ENCODE peak calls at places on chromosomes 16 and 17, in seven cellular contexts. One of them, this sample, is unnamed.

GRCh38 chr16:49527621-49528020 is 154.0 kb downstream of the C16orf78 start:
- DNase-seq in cardiac muscle cell: peak; percentile 14
- DNase-seq in body of pancreas: no peak
- DNase-seq in naive thymus-derived CD4-positive, alpha-beta T cell: no peak
- DNase-seq in endothelial cell of umbilical vein: no peak
- DNase-seq in effector memory CD4-positive, alpha-beta T cell: no peak
- DNase-seq in psoas muscle: no peak
- DNase-seq in this sample: no peak

GRCh38 chr16:265711-266110 is 10.0 kb downstream of the RGS11 start:
- DNase-seq in naive thymus-derived CD4-positive, alpha-beta T cell: no peak
- DNase-seq in psoas muscle: no peak
- DNase-seq in cardiac muscle cell: no peak
- DNase-seq in endothelial cell of umbilical vein: no peak
- DNase-seq in body of pancreas: no peak
- DNase-seq in effector memory CD4-positive, alpha-beta T cell: no peak
- DNase-seq in this sample: peak; percentile 79

GRCh38 chr17:56976941-56977570 is 875 bp upstream of the SCPEP1 start:
- DNase-seq in body of pancreas: no peak
- DNase-seq in endothelial cell of umbilical vein: peak; percentile 15
- DNase-seq in psoas muscle: no peak
- DNase-seq in cardiac muscle cell: peak; percentile 16
- DNase-seq in naive thymus-derived CD4-positive, alpha-beta T cell: no peak
- DNase-seq in effector memory CD4-positive, alpha-beta T cell: no peak
- DNase-seq in this sample: no peak

GRCh38 chr16:57634171-57634570 is 5.7 kb downstream of the ADGRG1 start:
- DNase-seq in body of pancreas: peak; percentile 41
- DNase-seq in endothelial cell of umbilical vein: no peak
- DNase-seq in psoas muscle: no peak
- DNase-seq in naive thymus-derived CD4-positive, alpha-beta T cell: no peak
- DNase-seq in effector memory CD4-positive, alpha-beta T cell: no peak
- DNase-seq in cardiac muscle cell: no peak
- DNase-seq in this sample: no peak

GRCh38 chr16:70679653-70680494 is 6.0 kb downstream of the MTSS2 start:
- DNase-seq in effector memory CD4-positive, alpha-beta T cell: no peak
- DNase-seq in body of pancreas: no peak
- DNase-seq in endothelial cell of umbilical vein: no peak
- DNase-seq in psoas muscle: peak; percentile 72
- DNase-seq in naive thymus-derived CD4-positive, alpha-beta T cell: no peak
- DNase-seq in cardiac muscle cell: peak; percentile 37
- DNase-seq in this sample: no peak

GRCh38 chr16:73054732-73055481 is 7.0 kb upstream of the ZFHX3 start:
- DNase-seq in endothelial cell of umbilical vein: peak; percentile 39
- DNase-seq in naive thymus-derived CD4-positive, alpha-beta T cell: no peak
- DNase-seq in effector memory CD4-positive, alpha-beta T cell: no peak
- DNase-seq in body of pancreas: no peak
- DNase-seq in cardiac muscle cell: peak; percentile 73
- DNase-seq in psoas muscle: no peak
- DNase-seq in this sample: no peak

GRCh38 chr16:14676633-14677032 is 17.5 kb downstream of the PLA2G10 start:
- DNase-seq in effector memory CD4-positive, alpha-beta T cell: no peak
- DNase-seq in cardiac muscle cell: no peak
- DNase-seq in body of pancreas: no peak
- DNase-seq in psoas muscle: no peak
- DNase-seq in naive thymus-derived CD4-positive, alpha-beta T cell: no peak
- DNase-seq in endothelial cell of umbilical vein: no peak
- DNase-seq in this sample: no peak

GRCh38 chr17:7173687-7174602 is 5.2 kb downstream of the ASGR1 start:
- DNase-seq in cardiac muscle cell: peak; percentile 56
- DNase-seq in effector memory CD4-positive, alpha-beta T cell: peak; percentile 25
- DNase-seq in psoas muscle: peak; percentile 72
- DNase-seq in endothelial cell of umbilical vein: peak; percentile 89
- DNase-seq in naive thymus-derived CD4-positive, alpha-beta T cell: peak; percentile 27
- DNase-seq in body of pancreas: peak; percentile 67
- DNase-seq in this sample: no peak

GRCh38 chr16:30747331-30747730 is 894 bp upstream of the PHKG2 start:
- DNase-seq in body of pancreas: no peak
- DNase-seq in psoas muscle: no peak
- DNase-seq in naive thymus-derived CD4-positive, alpha-beta T cell: no peak
- DNase-seq in cardiac muscle cell: peak; percentile 18
- DNase-seq in endothelial cell of umbilical vein: no peak
- DNase-seq in effector memory CD4-positive, alpha-beta T cell: no peak
- DNase-seq in this sample: no peak

GRCh38 chr16:50557046-50557445 is 8.8 kb downstream of the NKD1 start:
- DNase-seq in body of pancreas: no peak
- DNase-seq in effector memory CD4-positive, alpha-beta T cell: no peak
- DNase-seq in endothelial cell of umbilical vein: no peak
- DNase-seq in psoas muscle: no peak
- DNase-seq in cardiac muscle cell: peak; percentile 9
- DNase-seq in naive thymus-derived CD4-positive, alpha-beta T cell: no peak
- DNase-seq in this sample: no peak

GRCh38 chr17:42924891-42925290 is 24.3 kb downstream of the G6PC1 start:
- DNase-seq in effector memory CD4-positive, alpha-beta T cell: no peak
- DNase-seq in naive thymus-derived CD4-positive, alpha-beta T cell: no peak
- DNase-seq in psoas muscle: no peak
- DNase-seq in endothelial cell of umbilical vein: peak; percentile 39
- DNase-seq in body of pancreas: no peak
- DNase-seq in cardiac muscle cell: no peak
- DNase-seq in this sample: no peak

GRCh38 chr17:76107507-76107906 is 3.9 kb upstream of the EXOC7 start:
- DNase-seq in endothelial cell of umbilical vein: peak; percentile 22
- DNase-seq in naive thymus-derived CD4-positive, alpha-beta T cell: no peak
- DNase-seq in body of pancreas: no peak
- DNase-seq in psoas muscle: no peak
- DNase-seq in effector memory CD4-positive, alpha-beta T cell: no peak
- DNase-seq in cardiac muscle cell: peak; percentile 23
- DNase-seq in this sample: no peak

GRCh38 chr17:53061446-53061845 is 761.3 kb upstream of the KIF2B start:
- DNase-seq in endothelial cell of umbilical vein: no peak
- DNase-seq in effector memory CD4-positive, alpha-beta T cell: no peak
- DNase-seq in naive thymus-derived CD4-positive, alpha-beta T cell: no peak
- DNase-seq in psoas muscle: no peak
- DNase-seq in body of pancreas: no peak
- DNase-seq in cardiac muscle cell: no peak
- DNase-seq in this sample: no peak

GRCh38 chr16:81458149-81458669 is 13.6 kb downstream of the CMIP start:
- DNase-seq in cardiac muscle cell: no peak
- DNase-seq in endothelial cell of umbilical vein: no peak
- DNase-seq in effector memory CD4-positive, alpha-beta T cell: no peak
- DNase-seq in body of pancreas: no peak
- DNase-seq in psoas muscle: no peak
- DNase-seq in naive thymus-derived CD4-positive, alpha-beta T cell: no peak
- DNase-seq in this sample: no peak
- H3K27me3 ChIP-seq in cardiac muscle cell: no peaks in the 10 kb centered on the region
- H3K27me3 ChIP-seq in endothelial cell of umbilical vein: no peaks in the 10 kb centered on the region
- H3K27me3 ChIP-seq in effector memory CD4-positive, alpha-beta T cell: no peaks in the 10 kb centered on the region
- H3K27me3 ChIP-seq in body of pancreas: no peaks in the 10 kb centered on the region
- H3K27me3 ChIP-seq in psoas muscle: no peaks in the 10 kb centered on the region
- H3K27me3 ChIP-seq in naive thymus-derived CD4-positive, alpha-beta T cell: no peaks in the 10 kb centered on the region
- H3K27me3 ChIP-seq in this sample: no peaks in the 10 kb centered on the region

GRCh38 chr17:13531701-13532100 is 70.0 kb downstream of the HS3ST3A1 start:
- DNase-seq in endothelial cell of umbilical vein: no peak
- DNase-seq in psoas muscle: no peak
- DNase-seq in body of pancreas: no peak
- DNase-seq in effector memory CD4-positive, alpha-beta T cell: no peak
- DNase-seq in cardiac muscle cell: no peak
- DNase-seq in naive thymus-derived CD4-positive, alpha-beta T cell: no peak
- DNase-seq in this sample: no peak
- H3K27me3 ChIP-seq in endothelial cell of umbilical vein: no peaks in the 10 kb centered on the region
- H3K27me3 ChIP-seq in psoas muscle: no peaks in the 10 kb centered on the region
- H3K27me3 ChIP-seq in body of pancreas: no peaks in the 10 kb centered on the region
- H3K27me3 ChIP-seq in effector memory CD4-positive, alpha-beta T cell: peaks cover 5% of the 10 kb centered on the region
- H3K27me3 ChIP-seq in cardiac muscle cell: no peaks in the 10 kb centered on the region
- H3K27me3 ChIP-seq in naive thymus-derived CD4-positive, alpha-beta T cell: no peaks in the 10 kb centered on the region
- H3K27me3 ChIP-seq in this sample: no peaks in the 10 kb centered on the region

GRCh38 chr17:81066072-81066471 is 31.1 kb downstream of the BAIAP2 start:
- DNase-seq in naive thymus-derived CD4-positive, alpha-beta T cell: no peak
- DNase-seq in effector memory CD4-positive, alpha-beta T cell: no peak
- DNase-seq in endothelial cell of umbilical vein: no peak
- DNase-seq in psoas muscle: no peak
- DNase-seq in cardiac muscle cell: no peak
- DNase-seq in body of pancreas: peak; percentile 27
- DNase-seq in this sample: peak; percentile 63

GRCh38 chr17:81065500-81065899 is 30.5 kb downstream of the BAIAP2 start:
- DNase-seq in naive thymus-derived CD4-positive, alpha-beta T cell: no peak
- DNase-seq in endothelial cell of umbilical vein: no peak
- DNase-seq in body of pancreas: no peak
- DNase-seq in psoas muscle: no peak
- DNase-seq in effector memory CD4-positive, alpha-beta T cell: no peak
- DNase-seq in cardiac muscle cell: no peak
- DNase-seq in this sample: no peak

GRCh38 chr17:81063488-81064093 is 28.6 kb downstream of the BAIAP2 start:
- DNase-seq in cardiac muscle cell: no peak
- DNase-seq in psoas muscle: no peak
- DNase-seq in effector memory CD4-positive, alpha-beta T cell: no peak
- DNase-seq in body of pancreas: no peak
- DNase-seq in endothelial cell of umbilical vein: no peak
- DNase-seq in naive thymus-derived CD4-positive, alpha-beta T cell: no peak
- DNase-seq in this sample: no peak

GRCh38 chr17:81066771-81067315 is 31.9 kb downstream of the BAIAP2 start:
- DNase-seq in cardiac muscle cell: no peak
- DNase-seq in body of pancreas: no peak
- DNase-seq in effector memory CD4-positive, alpha-beta T cell: no peak
- DNase-seq in endothelial cell of umbilical vein: no peak
- DNase-seq in psoas muscle: no peak
- DNase-seq in naive thymus-derived CD4-positive, alpha-beta T cell: no peak
- DNase-seq in this sample: no peak

GRCh38 chr17:81064746-81065475 is 30.0 kb downstream of the BAIAP2 start:
- DNase-seq in endothelial cell of umbilical vein: no peak
- DNase-seq in naive thymus-derived CD4-positive, alpha-beta T cell: no peak
- DNase-seq in body of pancreas: no peak
- DNase-seq in effector memory CD4-positive, alpha-beta T cell: no peak
- DNase-seq in psoas muscle: no peak
- DNase-seq in cardiac muscle cell: peak; percentile 77
- DNase-seq in this sample: no peak
- H3K27me3 ChIP-seq in endothelial cell of umbilical vein: no peaks in the 10 kb centered on the region
- H3K27me3 ChIP-seq in naive thymus-derived CD4-positive, alpha-beta T cell: no peaks in the 10 kb centered on the region
- H3K27me3 ChIP-seq in body of pancreas: no peaks in the 10 kb centered on the region
- H3K27me3 ChIP-seq in effector memory CD4-positive, alpha-beta T cell: no peaks in the 10 kb centered on the region
- H3K27me3 ChIP-seq in psoas muscle: no peaks in the 10 kb centered on the region
- H3K27me3 ChIP-seq in cardiac muscle cell: no peaks in the 10 kb centered on the region
- H3K27me3 ChIP-seq in this sample: no peaks in the 10 kb centered on the region

GRCh38 chr17:79147791-79148506 is 73.3 kb downstream of the ENGASE start:
- DNase-seq in naive thymus-derived CD4-positive, alpha-beta T cell: no peak
- DNase-seq in endothelial cell of umbilical vein: no peak
- DNase-seq in effector memory CD4-positive, alpha-beta T cell: no peak
- DNase-seq in cardiac muscle cell: no peak
- DNase-seq in body of pancreas: no peak
- DNase-seq in psoas muscle: no peak
- DNase-seq in this sample: no peak
- H3K27me3 ChIP-seq in naive thymus-derived CD4-positive, alpha-beta T cell: no peaks in the 10 kb centered on the region
- H3K27me3 ChIP-seq in endothelial cell of umbilical vein: no peaks in the 10 kb centered on the region
- H3K27me3 ChIP-seq in effector memory CD4-positive, alpha-beta T cell: no peaks in the 10 kb centered on the region
- H3K27me3 ChIP-seq in cardiac muscle cell: no peaks in the 10 kb centered on the region
- H3K27me3 ChIP-seq in body of pancreas: no peaks in the 10 kb centered on the region
- H3K27me3 ChIP-seq in psoas muscle: no peaks in the 10 kb centered on the region
- H3K27me3 ChIP-seq in this sample: no peaks in the 10 kb centered on the region